ENCODE peak calls at places on chromosome 22, in six cellular contexts. U is right atrium auricular region, P is heart right ventricle, O is MM.1S, D is RWPE1, T is endodermal cell. E is an unnamed sample.
A peak's percentile ranks its signal among the peaks of the same experiment; 100 is the strongest.

GRCh38 chr22:40415531-40416266 is 45.3 kb downstream of the SGSM3 start:
- DNase-seq in D (no peak), T (no peak), P (no peak), U (no peak), O (no peak), E (no peak)

GRCh38 chr22:31893460-31893859 is 50.9 kb upstream of the YWHAH start:
- DNase-seq in T (no peak), P (no peak), O (no peak), D (no peak), U (no peak), E (no peak)

GRCh38 chr22:22410121-22410520 is 98.4 kb downstream of the ZNF280B start:
- DNase-seq in T (no peak), D (no peak), P (peak; percentile 66), U (peak; percentile 57), O (peak; percentile 18), E (no peak)

GRCh38 chr22:49954354-49954753 is 6.2 kb upstream of the PIM3 start:
- DNase-seq in U (no peak), O (no peak), P (peak; percentile 73), D (no peak), T (no peak), E (no peak)

GRCh38 chr22:29892315-29892714 is 9.3 kb downstream of the MTMR3 start:
- DNase-seq in P (no peak), U (no peak), O (no peak), T (no peak), D (no peak), E (no peak)

GRCh38 chr22:31495343-31495742 is 993 bp upstream of the SFI1 start:
- DNase-seq in P (no peak), U (no peak), D (no peak), T (no peak), O (no peak), E (no peak)

GRCh38 chr22:39528681-39529486 is 3.7 kb downstream of the RPS19BP1 start:
- DNase-seq in P (peak; percentile 90), D (peak; percentile 67), U (peak; percentile 93), O (peak; percentile 96), T (peak; percentile 98), E (peak; percentile 82)

GRCh38 chr22:19871023-19871844 is 16.6 kb upstream of the GNB1L start:
- DNase-seq in D (no peak), O (no peak), U (no peak), P (no peak), T (peak; percentile 39), E (no peak)

GRCh38 chr22:42862045-42862734 is 5.1 kb upstream of the ARFGAP3 start:
- DNase-seq in T (no peak), U (no peak), D (peak; percentile 11), P (no peak), O (no peak), E (peak; percentile 70)

GRCh38 chr22:38423512-38424503 is 31.2 kb downstream of the KCNJ4 start:
- DNase-seq in T (no peak), P (no peak), O (no peak), U (no peak), D (no peak), E (peak; percentile 3)
- H3K27ac ChIP-seq in T (no peak overlapping the region), P (no peak overlapping the region), O (no peak overlapping the region), U (no peak overlapping the region), D (no peak overlapping the region), E (no peak overlapping the region)

DNA sequence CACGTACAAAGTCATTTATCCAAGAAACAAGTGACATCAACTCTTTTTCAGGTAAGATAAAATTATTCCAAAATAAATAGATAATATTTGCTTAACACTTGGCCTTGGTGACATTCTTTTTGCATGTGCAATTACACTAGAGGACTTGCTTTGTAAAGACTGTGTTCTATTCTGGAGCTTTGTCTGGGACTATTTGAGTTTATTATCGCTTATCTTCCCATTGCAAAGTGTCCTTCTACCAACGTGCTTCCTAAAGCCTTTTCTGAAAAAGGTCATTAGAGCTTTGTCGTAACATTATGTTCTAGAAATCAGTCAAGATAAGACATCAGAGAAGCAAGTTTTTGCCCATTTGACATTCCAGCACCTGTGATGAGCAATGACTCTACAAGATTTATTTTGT is 78.3 kb upstream of the MYO18B start:
- DNase-seq in D (no peak), O (no peak), P (no peak), U (no peak), T (no peak), E (no peak)
- H3K27ac ChIP-seq in D (no peak overlapping the region), O (no peak overlapping the region), P (no peak overlapping the region), U (no peak overlapping the region), T (no peak overlapping the region), E (no peak overlapping the region)

GRCh38 chr22:18050065-18050464 is 25.7 kb upstream of the MICAL3 start:
- DNase-seq in P (no peak), O (no peak), U (no peak), T (no peak), D (no peak), E (no peak)
- H3K27ac ChIP-seq in P (no peak overlapping the region), O (no peak overlapping the region), U (no peak overlapping the region), T (no peak overlapping the region), D (peak overlapping the region; percentile 3), E (peak overlapping the region; percentile 20)

DNA sequence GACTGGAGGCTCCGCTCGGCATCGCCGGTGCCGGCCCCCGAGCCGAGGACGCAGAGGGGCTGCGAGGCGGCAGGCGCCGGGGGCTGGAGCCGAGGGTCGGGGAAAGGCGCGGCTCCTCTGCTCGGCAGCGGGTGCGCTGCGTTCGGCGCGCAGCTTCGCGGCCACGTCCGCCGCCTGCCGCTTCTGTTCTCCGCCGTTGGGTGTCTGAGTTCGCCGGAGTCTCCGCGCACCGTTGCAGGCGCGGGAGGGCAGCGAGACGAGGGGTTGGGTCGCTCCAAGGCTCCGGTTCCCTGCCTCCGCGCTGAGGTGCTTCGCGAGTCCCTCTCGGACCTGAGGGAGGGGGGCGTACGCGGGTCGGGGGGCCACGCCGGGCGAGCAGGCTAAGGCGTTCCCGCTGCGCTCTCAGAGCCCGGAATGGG is 350 bp downstream of the MN1 start:
- DNase-seq in U (no peak), D (peak; percentile 13), O (no peak), P (peak; percentile 48), T (peak; percentile 84), E (no peak)
- H3K27ac ChIP-seq in U (peak overlapping the region; percentile 96), D (peak overlapping the region; percentile 92), O (no peak overlapping the region), P (peak overlapping the region; percentile 91), T (peak overlapping the region; percentile 98), E (peak overlapping the region; percentile 49)

DNA sequence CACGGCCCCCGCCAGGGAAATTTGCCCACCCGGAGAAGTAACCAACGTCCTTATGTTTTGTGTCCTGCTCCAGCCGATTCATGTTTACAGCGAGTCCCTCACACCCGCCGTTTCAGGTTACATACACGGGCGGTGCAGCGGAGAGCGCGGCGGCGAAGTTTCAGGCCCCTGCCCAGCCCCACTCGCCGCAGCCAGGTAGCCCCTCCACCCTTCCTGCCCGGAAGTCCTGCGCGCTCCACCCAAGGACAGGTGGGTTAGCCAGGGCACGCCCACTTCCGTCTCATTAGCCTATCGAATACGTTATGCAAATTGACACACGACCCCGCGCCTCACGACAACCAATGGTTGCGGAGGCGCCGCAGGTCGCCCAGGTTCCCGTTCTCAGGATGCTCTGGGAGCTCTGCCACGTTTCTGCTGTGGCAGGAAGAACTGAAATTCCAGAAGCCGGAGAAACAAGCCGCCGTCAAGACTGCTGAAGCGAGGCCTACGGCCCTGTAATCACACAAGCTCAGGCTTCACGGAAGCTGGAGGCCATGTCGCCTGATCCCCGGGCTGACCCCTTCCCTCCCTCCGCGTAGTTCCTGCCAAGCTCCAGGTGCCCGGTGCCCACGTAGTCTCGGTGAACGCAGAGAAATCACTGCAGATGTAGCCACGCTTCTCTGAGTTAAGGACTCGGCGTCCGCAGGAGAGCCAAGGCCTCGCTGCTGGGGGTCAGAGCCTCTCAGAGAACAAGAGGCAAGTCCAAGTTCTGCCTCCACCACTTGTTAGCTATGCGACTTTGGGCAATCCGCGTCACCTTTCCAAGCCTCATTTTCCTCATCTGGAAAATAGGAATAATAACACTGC is 22.4 kb upstream of the MYH9 start:
- DNase-seq in O (no peak), U (peak; percentile 80), P (peak; percentile 73), D (peak; percentile 88), T (peak; percentile 99), E (peak; percentile 92)
- H3K27ac ChIP-seq in O (no peak overlapping the region), U (peak overlapping the region; percentile 57), P (peak overlapping the region; percentile 78), D (peak overlapping the region; percentile 91), T (peak overlapping the region; percentile 77), E (peak overlapping the region; percentile 94)

GRCh38 chr22:20964799-20965103 is 2.3 kb upstream of the AIFM3 start:
- DNase-seq in P (no peak), D (no peak), T (peak; percentile 46), O (no peak), U (no peak), E (no peak)

GRCh38 chr22:20965104-20965887 is 1.8 kb upstream of the AIFM3 start:
- DNase-seq in U (no peak), P (no peak), T (peak; percentile 65), D (no peak), O (no peak), E (no peak)

GRCh38 chr22:20962491-20962945 is 4.5 kb upstream of the AIFM3 start:
- DNase-seq in U (no peak), T (no peak), O (no peak), D (no peak), P (no peak), E (no peak)

GRCh38 chr22:20963201-20964052 is 3.6 kb upstream of the AIFM3 start:
- DNase-seq in P (no peak), T (no peak), U (no peak), O (no peak), D (no peak), E (no peak)

GRCh38 chr22:20964090-20964798 is 2.8 kb upstream of the AIFM3 start:
- DNase-seq in U (no peak), P (no peak), T (no peak), O (no peak), D (no peak), E (no peak)
- H3K27ac ChIP-seq in U (no peak overlapping the region), P (no peak overlapping the region), T (no peak overlapping the region), O (no peak overlapping the region), D (no peak overlapping the region), E (no peak overlapping the region)

DNA sequence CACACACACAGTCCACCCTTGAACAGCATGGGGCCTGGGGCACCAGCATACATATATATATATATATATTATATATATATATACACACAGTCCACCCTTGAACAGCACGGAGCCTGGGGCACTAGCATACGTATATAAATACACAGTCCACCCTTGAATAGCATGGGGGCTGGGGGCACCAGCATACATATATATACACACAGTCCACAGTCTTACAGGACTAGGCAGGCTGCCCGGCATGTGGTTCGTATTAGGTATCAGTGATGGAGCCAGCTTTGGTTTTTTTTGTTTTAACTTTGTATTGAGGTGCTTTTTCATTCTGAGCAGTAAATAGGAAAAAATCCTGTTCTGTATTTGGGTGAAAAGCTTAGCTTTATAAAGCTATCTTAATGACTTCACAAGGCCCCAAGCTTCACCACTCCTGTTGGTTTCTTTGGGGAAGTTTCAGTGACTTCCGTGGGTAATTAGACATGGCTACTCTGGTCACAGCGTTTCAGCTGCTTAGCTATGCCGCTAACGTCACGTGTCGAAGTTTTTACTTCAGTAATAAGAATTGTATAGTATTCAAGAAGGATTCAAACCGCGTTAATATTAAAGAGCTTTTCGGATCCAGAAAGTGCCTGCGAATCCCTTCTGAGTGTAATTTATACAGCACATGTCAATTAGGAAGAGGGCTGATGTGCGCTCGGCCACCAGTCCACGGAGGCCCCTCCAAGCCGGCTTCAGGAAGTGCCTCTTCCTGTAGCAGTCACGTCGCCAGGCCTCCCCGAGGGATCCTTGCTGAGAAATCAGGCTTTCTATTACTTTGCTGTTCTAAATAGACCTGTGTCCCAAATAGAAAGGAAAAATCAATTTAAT is 179.7 kb downstream of the TBC1D22A start:
- DNase-seq in T (no peak), O (no peak), P (peak; percentile 50), U (peak; percentile 57), D (no peak), E (no peak)
- H3K27ac ChIP-seq in T (peak overlapping the region; percentile 32), O (no peak overlapping the region), P (peak overlapping the region; percentile 84), U (peak overlapping the region; percentile 49), D (no peak overlapping the region), E (no peak overlapping the region)

GRCh38 chr22:45878901-45879551 is 97.9 kb downstream of the WNT7B start:
- DNase-seq in P (no peak), O (no peak), T (peak; percentile 62), D (no peak), U (no peak), E (no peak)
- H3K27ac ChIP-seq in P (no peak overlapping the region), O (no peak overlapping the region), T (no peak overlapping the region), D (no peak overlapping the region), U (no peak overlapping the region), E (no peak overlapping the region)